ENCODE peak calls at places on chromosomes 3 and 15, in four cellular contexts. K is fibroblast of pulmonary artery, A is AG04450, G is body of pancreas. V is an unnamed sample.

GRCh38 chr3:139084176-139084575 is 39.5 kb upstream of the PRR23C start:
- DNase-seq in K (no peak), A (no peak), G (no peak), V (no peak)

GRCh38 chr3:4416961-4417360 is 50.1 kb downstream of the SUMF1 start:
- DNase-seq in K (peak), A (peak), G (no peak), V (peak)

GRCh38 chr3:7322957-7323679 is 462.2 kb downstream of the GRM7 start:
- DNase-seq in K (no peak), A (no peak), G (no peak), V (no peak)

GRCh38 chr3:75140904-75141615 is 523.1 kb upstream of the FRG2C start:
- DNase-seq in K (no peak), A (no peak), G (no peak), V (no peak)

GRCh38 chr3:149042766-149043386 is 43.5 kb downstream of the HLTF start:
- DNase-seq in K (peak), A (no peak), G (no peak), V (peak)

GRCh38 chr3:148816971-148817519 is 10.6 kb upstream of the CPB1 start:
- DNase-seq in K (no peak), A (no peak), G (no peak), V (no peak)

GRCh38 chr3:29493109-29493508 is 212.2 kb downstream of the RBMS3 start:
- DNase-seq in K (no peak), A (no peak), G (no peak), V (no peak)

GRCh38 chr3:44099566-44100297 is 142.0 kb upstream of the TOPAZ1 start:
- DNase-seq in K (no peak), A (no peak), G (no peak), V (no peak)

GRCh38 chr3:58066842-58067241 is 58.6 kb downstream of the FLNB start:
- DNase-seq in K (peak), A (no peak), G (no peak), V (peak)

GRCh38 chr3:72523409-72524172 is 324.7 kb downstream of the SHQ1 start:
- DNase-seq in K (no peak), A (no peak), G (peak), V (no peak)

GRCh38 chr3:129336093-129336706 is 57.5 kb downstream of the HMCES start:
- DNase-seq in K (no peak), A (no peak), G (no peak), V (no peak)

GRCh38 chr3:170802164-170803151 is 67.5 kb downstream of the RPL22L1 start:
- DNase-seq in K (peak), A (peak), G (peak), V (peak)

GRCh38 chr3:182979719-182980191 is 583 bp downstream of the DCUN1D1 start:
- DNase-seq in K (no peak), A (no peak), G (peak), V (peak)

GRCh38 chr3:25820372-25820771 is 30.5 kb downstream of the OXSM start:
- DNase-seq in K (peak), A (peak), G (peak), V (peak)

GRCh38 chr15:67043939-67044771 is 21.2 kb upstream of the SMAD3 start:
- DNase-seq in K (peak), A (no peak), G (peak), V (peak)

GRCh38 chr3:36907911-36908646 is 36.8 kb downstream of the TRANK1 start:
- DNase-seq in K (peak), A (peak), G (peak), V (peak)

GRCh38 chr15:50862553-50862952 is 45.9 kb upstream of the AP4E1 start:
- DNase-seq in K (no peak), A (no peak), G (no peak), V (no peak)

GRCh38 chr3:123419850-123420292 is 29.0 kb downstream of the ADCY5 start:
- DNase-seq in K (no peak), A (no peak), G (peak), V (no peak)

GRCh38 chr15:96264351-96264798 is 66.1 kb upstream of the NR2F2 start:
- DNase-seq in K (no peak), A (no peak), G (peak), V (no peak)

GRCh38 chr3:156580986-156581385 is 26.1 kb upstream of the SSR3 start:
- DNase-seq in K (no peak), A (no peak), G (no peak), V (no peak)

GRCh38 chr3:131591394-131591990 is 88.7 kb upstream of the MRPL3 start:
- DNase-seq in K (peak), A (no peak), G (no peak), V (peak)

GRCh38 chr3:167602041-167602440 is 51.7 kb downstream of the WDR49 start:
- DNase-seq in K (no peak), A (no peak), G (no peak), V (no peak)

GRCh38 chr3:8724108-8724752 is 9.4 kb upstream of the CAV3 start:
- DNase-seq in K (no peak), A (no peak), G (no peak), V (no peak)

GRCh38 chr3:62727981-62728380 is 147.2 kb downstream of the CADPS start:
- DNase-seq in K (no peak), A (no peak), G (no peak), V (no peak)

GRCh38 chr3:11548721-11549131 is 95.0 kb downstream of the VGLL4 start:
- DNase-seq in K (peak), A (no peak), G (no peak), V (peak)

GRCh38 chr3:119538772-119539171 is 20.6 kb downstream of the CD80 start:
- DNase-seq in K (no peak), A (no peak), G (no peak), V (no peak)

GRCh38 chr3:183807881-183808280 is 17.5 kb downstream of the MAP6D1 start:
- DNase-seq in K (no peak), A (no peak), G (no peak), V (no peak)

GRCh38 chr15:45634442-45635190 is at the start of gene SQOR:
- DNase-seq in K (peak), A (no peak), G (peak), V (peak)

GRCh38 chr3:15330031-15330596 is 2.3 kb downstream of the SH3BP5 start:
- DNase-seq in K (peak), A (no peak), G (peak), V (peak)

GRCh38 chr3:33682770-33683169 is 35.3 kb downstream of the CLASP2 start:
- DNase-seq in K (no peak), A (no peak), G (no peak), V (no peak)

GRCh38 chr3:78912217-78912616 is 855.6 kb downstream of the ROBO1 start:
- DNase-seq in K (no peak), A (no peak), G (no peak), V (no peak)

GRCh38 chr3:129648331-129648730 is 41.9 kb upstream of the PLXND1 start:
- DNase-seq in K (no peak), A (no peak), G (no peak), V (no peak)

GRCh38 chr15:45372032-45372995 is 6.0 kb downstream of the GATM start:
- DNase-seq in K (no peak), A (no peak), G (peak), V (no peak)

GRCh38 chr15:84570164-84570692 is 30.6 kb upstream of the ZSCAN2 start:
- DNase-seq in K (peak), A (no peak), G (peak), V (peak)

GRCh38 chr3:119690043-119690656 is 12.7 kb upstream of the CFAP91 start:
- DNase-seq in K (peak), A (no peak), G (peak), V (peak)

GRCh38 chr3:12479919-12480425 is 4.3 kb upstream of the TSEN2 start:
- DNase-seq in K (peak), A (no peak), G (peak), V (peak)

GRCh38 chr3:185726254-185726967 is 98.4 kb downstream of the IGF2BP2 start:
- DNase-seq in K (no peak), A (no peak), G (no peak), V (no peak)

GRCh38 chr3:69444980-69445379 is 59.1 kb upstream of the FRMD4B start:
- DNase-seq in K (no peak), A (no peak), G (no peak), V (no peak)

GRCh38 chr3:71201939-71202338 is 381.6 kb downstream of the FOXP1 start:
- DNase-seq in K (peak), A (no peak), G (peak), V (peak)

DNA sequence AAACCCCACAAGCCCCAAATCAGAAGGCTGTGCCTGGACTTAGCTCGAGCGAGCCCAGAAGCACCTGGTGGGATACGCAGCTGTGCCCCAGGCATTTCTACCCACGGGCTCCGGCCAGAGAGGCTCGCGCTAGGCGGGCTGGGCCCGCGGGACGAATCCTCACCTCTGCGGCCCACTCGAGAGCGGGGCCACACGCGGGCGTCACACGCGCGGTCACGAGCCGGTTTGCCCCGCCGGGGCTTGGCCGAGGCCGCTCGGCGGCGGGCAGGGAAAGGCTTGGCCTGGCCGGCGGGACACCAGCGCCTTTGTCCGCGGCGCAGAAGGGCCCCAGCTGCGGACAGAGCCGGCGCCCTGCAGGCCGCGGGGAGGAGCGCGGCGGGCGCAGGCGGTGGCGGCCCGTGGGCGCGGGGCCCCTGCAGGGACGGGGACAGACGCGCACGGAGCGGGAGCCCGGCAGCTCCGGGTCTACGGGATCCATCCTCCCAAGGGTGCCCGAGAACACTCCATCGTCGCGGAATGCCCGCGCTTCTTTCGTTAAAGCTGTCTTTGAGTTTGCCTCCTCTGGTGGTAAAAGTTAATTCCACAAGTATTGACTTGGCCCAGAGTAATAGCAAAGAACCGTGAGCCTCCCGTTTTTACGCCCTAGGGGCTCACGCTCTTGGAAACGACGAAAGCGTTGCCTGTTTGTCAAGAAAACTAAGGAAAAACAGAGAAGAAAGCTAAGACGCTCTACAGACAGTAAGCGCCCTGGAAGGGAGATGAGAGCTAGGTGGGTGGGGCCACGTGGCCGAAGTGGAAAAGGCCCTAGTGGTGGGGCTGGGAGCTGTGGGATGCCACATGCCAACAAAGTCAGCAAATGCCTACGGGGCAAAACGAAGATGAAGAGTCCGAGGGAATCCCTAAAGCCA is 26.4 kb downstream of the TYRO3 start:
- DNase-seq in K (peak), A (no peak), G (peak), V (peak)
- TF ChIP-seq CTCF in K (peak), A (peak), G (peak), V (peak)

GRCh38 chr3:98680723-98681122 is 82.4 kb upstream of the ST3GAL6 start:
- DNase-seq in K (no peak), A (no peak), G (no peak), V (peak)
- TF ChIP-seq CTCF in K (no peak), A (no peak), G (no peak), V (no peak)

DNA sequence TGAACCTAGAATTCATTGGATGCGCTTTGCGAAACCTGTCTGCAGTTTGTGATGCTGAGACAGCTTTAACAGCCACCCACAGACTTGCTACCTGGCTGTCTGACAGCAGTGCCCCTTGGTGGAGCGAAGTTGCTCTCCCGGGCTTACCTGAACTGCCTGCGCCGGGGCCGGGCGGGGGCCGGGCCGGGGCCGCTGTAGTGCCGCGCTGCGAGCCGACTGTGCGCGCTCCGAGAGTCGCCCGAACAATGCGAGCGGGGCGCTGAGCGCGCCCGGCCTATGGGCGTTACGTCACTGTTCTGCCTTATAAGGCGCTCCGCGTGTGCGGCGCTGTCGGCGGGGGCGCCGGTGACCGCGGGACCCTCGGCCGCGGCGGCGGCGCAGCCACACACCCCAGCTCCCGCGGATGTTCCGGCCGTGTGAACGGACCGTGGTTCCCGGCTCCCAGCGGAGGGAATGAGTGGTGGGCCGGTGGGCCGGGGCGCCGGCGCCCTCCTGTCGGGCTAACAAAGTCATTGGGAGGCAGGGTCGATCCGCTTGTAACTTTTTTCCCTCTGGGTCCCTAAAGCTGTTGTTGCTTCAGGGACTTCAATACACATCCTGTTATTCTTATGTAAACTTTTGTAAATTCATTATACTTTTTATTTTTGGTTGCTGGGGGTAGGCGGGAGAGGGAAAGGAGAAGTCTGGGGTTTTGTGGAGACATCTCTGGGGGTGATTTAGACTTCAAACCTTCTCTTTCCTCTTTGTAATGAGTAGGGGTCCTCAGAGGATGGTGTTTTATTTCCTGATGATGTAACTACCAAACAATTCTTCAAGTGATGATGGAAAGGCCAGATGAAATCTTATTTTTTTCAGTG is 58.5 kb downstream of the CMSS1 start:
- DNase-seq in K (peak), A (no peak), G (peak), V (peak)
- TF ChIP-seq CTCF in K (no peak), A (no peak), G (no peak), V (no peak)

GRCh38 chr3:14216257-14217048 is 37.8 kb downstream of the LSM3 start:
- DNase-seq in K (peak), A (no peak), G (no peak), V (peak)
- TF ChIP-seq CTCF in K (peak), A (peak), G (peak), V (peak)

GRCh38 chr15:33612721-33613304 is 302.0 kb downstream of the RYR3 start:
- DNase-seq in K (no peak), A (no peak), G (no peak), V (no peak)

GRCh38 chr15:33608714-33609113 is 297.9 kb downstream of the RYR3 start:
- DNase-seq in K (no peak), A (no peak), G (no peak), V (no peak)
- TF ChIP-seq CTCF in K (peak), A (peak), G (no peak), V (peak)

GRCh38 chr15:65981837-65982696 is 112.8 kb downstream of the RAB11A start:
- DNase-seq in K (no peak), A (no peak), G (peak), V (no peak)
- TF ChIP-seq CTCF in K (no peak), A (no peak), G (no peak), V (no peak)

DNA sequence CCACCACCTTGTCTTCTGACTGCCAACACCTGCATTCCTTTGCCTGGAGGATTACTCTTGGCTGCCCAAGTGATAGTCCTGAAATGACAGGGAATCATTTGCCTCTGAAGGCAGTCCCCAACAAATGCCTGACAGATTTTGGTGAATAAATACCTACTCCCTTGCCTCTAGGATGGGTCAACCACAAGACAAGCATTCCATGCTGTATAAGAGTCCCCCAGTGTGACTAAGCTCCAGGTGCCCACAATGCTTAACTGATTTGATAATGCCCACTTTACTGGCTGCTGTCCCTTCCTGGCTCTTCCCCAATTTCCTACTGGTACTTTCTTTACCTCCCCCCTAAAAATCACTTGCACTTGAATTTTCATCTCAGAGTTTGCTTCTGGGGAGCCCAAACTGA is 14.8 kb downstream of the THRB start:
- DNase-seq in K (no peak), A (no peak), G (no peak), V (no peak)
- TF ChIP-seq CTCF in K (no peak), A (no peak), G (no peak), V (no peak)

DNA sequence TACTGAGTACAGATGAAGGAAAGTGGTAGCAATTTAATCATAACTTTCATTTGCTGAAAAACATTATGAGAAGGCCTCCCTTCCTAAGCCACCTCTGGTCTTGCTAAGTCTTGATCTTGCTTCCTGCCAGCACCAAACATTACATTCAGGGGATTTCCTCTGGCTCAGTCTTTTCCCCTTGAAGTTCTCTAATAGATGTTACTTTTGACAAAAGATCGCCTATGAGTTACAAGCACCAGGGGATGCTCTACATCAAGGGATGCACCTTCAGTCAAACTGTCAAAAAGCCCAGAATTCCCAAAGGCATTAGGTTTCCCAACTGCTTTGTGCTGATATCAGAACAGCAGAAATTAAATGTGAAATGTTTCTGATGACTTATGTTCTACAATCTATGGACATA is 47.3 kb downstream of the AQP9 start:
- DNase-seq in K (peak), A (no peak), G (no peak), V (peak)
- TF ChIP-seq CTCF in K (peak), A (no peak), G (no peak), V (peak)

GRCh38 chr15:85800460-85801123 is 5.9 kb upstream of the KLHL25 start:
- DNase-seq in K (peak), A (no peak), G (peak), V (peak)
- TF ChIP-seq CTCF in K (no peak), A (no peak), G (peak), V (no peak)